ENCODE peak calls at places on chromosomes 6 and 20, in eight cellular contexts. G, H, T, L, C, I, F and R are unnamed samples.

GRCh38 chr20:47318596-47319516 is 37.6 kb downstream of the ZMYND8 start:
- DNase-seq in G (peak), H (peak), T (no peak), L (peak), C (peak), I (peak), F (no peak), R (peak)

GRCh38 chr20:63587781-63588591 is 13.9 kb upstream of the HELZ2 start:
- DNase-seq in G (no peak), H (no peak), T (no peak), L (no peak), C (no peak), I (no peak), F (no peak), R (peak)

GRCh38 chr20:40233401-40233800 is 455.6 kb downstream of the MAFB start:
- DNase-seq in G (no peak), H (no peak), T (no peak), L (no peak), C (no peak), I (no peak), F (no peak), R (no peak)

GRCh38 chr6:137341721-137342195 is 122.6 kb upstream of the IFNGR1 start:
- DNase-seq in G (peak), H (no peak), T (no peak), L (no peak), C (peak), I (no peak), F (peak), R (peak)

GRCh38 chr6:79570802-79571367 is 33.7 kb upstream of the LCA5 start:
- DNase-seq in G (no peak), H (no peak), T (no peak), L (no peak), C (peak), I (no peak), F (peak), R (no peak)

GRCh38 chr6:12436224-12436623 is 146.1 kb downstream of the EDN1 start:
- DNase-seq in G (no peak), H (no peak), T (no peak), L (no peak), C (no peak), I (no peak), F (no peak), R (no peak)

GRCh38 chr20:34163316-34163715 is 51.3 kb upstream of the EIF2S2 start:
- DNase-seq in G (no peak), H (no peak), T (no peak), L (no peak), C (no peak), I (no peak), F (peak), R (no peak)

GRCh38 chr6:93496548-93496947 is 77.2 kb upstream of the EPHA7 start:
- DNase-seq in G (no peak), H (no peak), T (no peak), L (no peak), C (no peak), I (no peak), F (no peak), R (no peak)

GRCh38 chr6:64383277-64383676 is 747.7 kb downstream of the PHF3 start:
- DNase-seq in G (no peak), H (no peak), T (no peak), L (no peak), C (no peak), I (no peak), F (no peak), R (no peak)

GRCh38 chr6:52213127-52213526 is 27.0 kb downstream of the IL17A start:
- DNase-seq in G (no peak), H (no peak), T (no peak), L (no peak), C (no peak), I (no peak), F (no peak), R (no peak)

GRCh38 chr6:149174962-149175361 is 142.6 kb upstream of the TAB2 start:
- DNase-seq in G (no peak), H (no peak), T (no peak), L (no peak), C (no peak), I (no peak), F (no peak), R (no peak)

GRCh38 chr6:154478021-154478651 is 32.3 kb downstream of the CNKSR3 start:
- DNase-seq in G (no peak), H (peak), T (no peak), L (no peak), C (no peak), I (no peak), F (no peak), R (peak)

GRCh38 chr6:164022632-164023031 is 608.1 kb downstream of the QKI start:
- DNase-seq in G (no peak), H (no peak), T (no peak), L (no peak), C (no peak), I (no peak), F (no peak), R (no peak)

GRCh38 chr20:44615169-44615791 is 32.9 kb downstream of the PKIG start:
- DNase-seq in G (no peak), H (no peak), T (no peak), L (no peak), C (peak), I (no peak), F (no peak), R (peak)

GRCh38 chr6:11527274-11527870 is 10.2 kb upstream of the TMEM170B start:
- DNase-seq in G (no peak), H (no peak), T (no peak), L (no peak), C (no peak), I (no peak), F (no peak), R (no peak)

GRCh38 chr6:81998432-81998831 is 246.0 kb upstream of the TENT5A start:
- DNase-seq in G (no peak), H (no peak), T (no peak), L (no peak), C (no peak), I (no peak), F (no peak), R (no peak)

GRCh38 chr6:43544461-43544860 is 27.6 kb downstream of the POLR1C start:
- DNase-seq in G (no peak), H (no peak), T (no peak), L (no peak), C (no peak), I (no peak), F (no peak), R (no peak)

GRCh38 chr20:15977758-15978157 is 595.5 kb downstream of the KIF16B start:
- DNase-seq in G (no peak), H (no peak), T (no peak), L (no peak), C (no peak), I (no peak), F (no peak), R (no peak)